ENCODE peak calls at places on chromosomes 13 and 19, in four cellular contexts. One of them, this sample, is unnamed.

GRCh38 chr19:5674734-5675133 is 5.6 kb downstream of the MICOS13 start:
- DNase-seq in A549: no peak
- DNase-seq in K562: no peak
- DNase-seq in HepG2: no peak
- DNase-seq in this sample: no peak

GRCh38 chr13:23567792-23568480 is 2.3 kb upstream of the TNFRSF19 start:
- DNase-seq in K562: no peak
- DNase-seq in A549: no peak
- DNase-seq in HepG2: peak
- DNase-seq in this sample: no peak

GRCh38 chr13:109647046-109647445 is 139.3 kb downstream of the IRS2 start:
- DNase-seq in A549: no peak
- DNase-seq in K562: no peak
- DNase-seq in HepG2: no peak
- DNase-seq in this sample: no peak

GRCh38 chr13:47310376-47310775 is 413.5 kb upstream of the HTR2A start:
- DNase-seq in HepG2: no peak
- DNase-seq in K562: no peak
- DNase-seq in A549: no peak
- DNase-seq in this sample: no peak

GRCh38 chr13:20125129-20125782 is 35.6 kb downstream of the GJA3 start:
- DNase-seq in A549: no peak
- DNase-seq in HepG2: no peak
- DNase-seq in K562: no peak
- DNase-seq in this sample: no peak

GRCh38 chr19:40923934-40924391 is 41.9 kb upstream of the CYP2A7 start:
- DNase-seq in K562: no peak
- DNase-seq in HepG2: no peak
- DNase-seq in A549: no peak
- DNase-seq in this sample: no peak

GRCh38 chr13:73880365-73880764 is 253.8 kb downstream of the KLF12 start:
- DNase-seq in K562: no peak
- DNase-seq in HepG2: no peak
- DNase-seq in A549: no peak
- DNase-seq in this sample: no peak

GRCh38 chr13:101612736-101613135 is 160.3 kb downstream of the ITGBL1 start:
- DNase-seq in A549: no peak
- DNase-seq in K562: peak
- DNase-seq in HepG2: no peak
- DNase-seq in this sample: no peak

GRCh38 chr13:77391475-77391874 is 64.6 kb upstream of the MYCBP2 start:
- DNase-seq in A549: no peak
- DNase-seq in K562: no peak
- DNase-seq in HepG2: no peak
- DNase-seq in this sample: no peak

GRCh38 chr13:59360916-59361315 is 802.8 kb downstream of the DIAPH3 start:
- DNase-seq in K562: no peak
- DNase-seq in A549: no peak
- DNase-seq in HepG2: no peak
- DNase-seq in this sample: no peak

GRCh38 chr13:30071890-30072817 is 221.7 kb upstream of the UBL3 start:
- DNase-seq in K562: no peak
- DNase-seq in A549: no peak
- DNase-seq in HepG2: no peak
- DNase-seq in this sample: no peak

GRCh38 chr19:57171551-57172081 is 4.3 kb upstream of the DUXA start:
- DNase-seq in A549: peak
- DNase-seq in HepG2: peak
- DNase-seq in K562: no peak
- DNase-seq in this sample: peak

GRCh38 chr19:7579182-7579581 is 16.5 kb upstream of the CAMSAP3 start:
- DNase-seq in K562: peak
- DNase-seq in HepG2: no peak
- DNase-seq in A549: no peak
- DNase-seq in this sample: no peak

GRCh38 chr19:43527860-43528622 is 1.0 kb upstream of the ETHE1 start:
- DNase-seq in HepG2: no peak
- DNase-seq in A549: no peak
- DNase-seq in K562: no peak
- DNase-seq in this sample: no peak

GRCh38 chr13:112218416-112218815 is 151.5 kb downstream of the SOX1 start:
- DNase-seq in A549: no peak
- DNase-seq in HepG2: no peak
- DNase-seq in K562: no peak
- DNase-seq in this sample: no peak

GRCh38 chr13:43388282-43389034 is 365.1 kb downstream of the DNAJC15 start:
- DNase-seq in K562: no peak
- DNase-seq in HepG2: no peak
- DNase-seq in A549: no peak
- DNase-seq in this sample: no peak

GRCh38 chr13:109204657-109205056 is 575.2 kb downstream of the MYO16 start:
- DNase-seq in K562: no peak
- DNase-seq in HepG2: no peak
- DNase-seq in A549: no peak
- DNase-seq in this sample: no peak

GRCh38 chr13:44932171-44932849 is 57.0 kb downstream of the NUFIP1 start:
- DNase-seq in HepG2: no peak
- DNase-seq in K562: no peak
- DNase-seq in A549: no peak
- DNase-seq in this sample: no peak

GRCh38 chr13:47463002-47463401 is 538.1 kb downstream of the SUCLA2 start:
- DNase-seq in HepG2: no peak
- DNase-seq in K562: no peak
- DNase-seq in A549: no peak
- DNase-seq in this sample: no peak

GRCh38 chr19:40561947-40562346 is 14.7 kb upstream of the SHKBP1 start:
- DNase-seq in HepG2: no peak
- DNase-seq in K562: no peak
- DNase-seq in A549: no peak
- DNase-seq in this sample: no peak

GRCh38 chr13:28451482-28452217 is 43.3 kb downstream of the FLT1 start:
- DNase-seq in HepG2: no peak
- DNase-seq in K562: peak
- DNase-seq in A549: no peak
- DNase-seq in this sample: peak

GRCh38 chr19:497476-497860 is 1.2 kb downstream of the MADCAM1 start:
- DNase-seq in K562: no peak
- DNase-seq in HepG2: no peak
- DNase-seq in A549: no peak
- DNase-seq in this sample: no peak

GRCh38 chr19:1113278-1113985 is 9.6 kb downstream of the GPX4 start:
- DNase-seq in HepG2: peak
- DNase-seq in K562: peak
- DNase-seq in A549: peak
- DNase-seq in this sample: peak

GRCh38 chr19:14062558-14062855 is 631 bp upstream of the PALM3 start:
- DNase-seq in A549: no peak
- DNase-seq in K562: no peak
- DNase-seq in HepG2: no peak
- DNase-seq in this sample: no peak

GRCh38 chr13:28474491-28475134 is 20.3 kb downstream of the FLT1 start:
- DNase-seq in HepG2: no peak
- DNase-seq in A549: no peak
- DNase-seq in K562: no peak
- DNase-seq in this sample: no peak

GRCh38 chr13:85381082-85381481 is 418.1 kb downstream of the SLITRK6 start:
- DNase-seq in HepG2: no peak
- DNase-seq in K562: no peak
- DNase-seq in A549: no peak
- DNase-seq in this sample: no peak

GRCh38 chr19:8481191-8481590 is 21.2 kb downstream of the PRAM1 start:
- DNase-seq in A549: no peak
- DNase-seq in K562: no peak
- DNase-seq in HepG2: no peak
- DNase-seq in this sample: no peak

GRCh38 chr13:26480246-26480855 is 77.1 kb upstream of the WASF3 start:
- DNase-seq in HepG2: no peak
- DNase-seq in A549: no peak
- DNase-seq in K562: no peak
- DNase-seq in this sample: no peak

GRCh38 chr13:65064967-65065366 is 2165.2 kb downstream of the PCDH9 start:
- DNase-seq in HepG2: no peak
- DNase-seq in K562: no peak
- DNase-seq in A549: no peak
- DNase-seq in this sample: no peak

GRCh38 chr13:60617863-60618733 is 221.1 kb downstream of the TDRD3 start:
- DNase-seq in HepG2: peak
- DNase-seq in A549: no peak
- DNase-seq in K562: peak
- DNase-seq in this sample: peak

GRCh38 chr13:25018729-25019115 is 77.2 kb upstream of the PABPC3 start:
- DNase-seq in HepG2: no peak
- DNase-seq in K562: no peak
- DNase-seq in A549: no peak
- DNase-seq in this sample: peak

GRCh38 chr13:114226088-114226487 is 8.6 kb upstream of the CDC16 start:
- DNase-seq in A549: no peak
- DNase-seq in K562: no peak
- DNase-seq in HepG2: no peak
- DNase-seq in this sample: no peak

DNA sequence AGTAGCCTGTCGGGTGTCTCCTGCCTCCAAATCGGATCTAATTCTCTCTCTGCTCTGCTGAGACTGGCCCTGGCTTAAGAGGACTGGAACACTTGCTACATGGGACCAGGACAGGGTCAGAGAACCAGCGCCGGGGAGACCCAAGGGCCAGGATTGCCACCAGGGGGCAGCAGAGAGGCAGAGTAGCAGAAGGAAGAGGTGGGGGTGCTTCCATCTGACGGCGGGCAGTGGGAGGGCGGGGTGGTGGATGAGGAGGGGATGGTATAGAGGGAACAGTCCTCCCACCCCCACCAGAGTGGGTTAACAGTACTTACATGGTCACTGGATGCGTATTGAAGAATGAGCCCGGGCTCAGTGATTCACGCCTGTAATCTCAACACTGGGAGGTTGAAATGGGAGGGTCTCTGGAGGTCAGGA is 11.9 kb downstream of the SELENOW start:
- DNase-seq in A549: peak
- DNase-seq in HepG2: peak
- DNase-seq in K562: peak
- DNase-seq in this sample: peak
- TF ChIP-seq NR3C1 in A549: no peak
- TF ChIP-seq NR3C1 in HepG2: no peak
- TF ChIP-seq NR3C1 in K562: no peak
- TF ChIP-seq NR3C1 in this sample: no peak

GRCh38 chr13:67231481-67231940 is 1.4 kb upstream of the PCDH9 start:
- DNase-seq in K562: no peak
- DNase-seq in HepG2: no peak
- DNase-seq in A549: no peak
- DNase-seq in this sample: no peak
- TF ChIP-seq ESRRA in K562: no peak
- TF ChIP-seq ESRRA in HepG2: no peak
- TF ChIP-seq ESRRA in A549: no peak
- TF ChIP-seq ESRRA in this sample: no peak

DNA sequence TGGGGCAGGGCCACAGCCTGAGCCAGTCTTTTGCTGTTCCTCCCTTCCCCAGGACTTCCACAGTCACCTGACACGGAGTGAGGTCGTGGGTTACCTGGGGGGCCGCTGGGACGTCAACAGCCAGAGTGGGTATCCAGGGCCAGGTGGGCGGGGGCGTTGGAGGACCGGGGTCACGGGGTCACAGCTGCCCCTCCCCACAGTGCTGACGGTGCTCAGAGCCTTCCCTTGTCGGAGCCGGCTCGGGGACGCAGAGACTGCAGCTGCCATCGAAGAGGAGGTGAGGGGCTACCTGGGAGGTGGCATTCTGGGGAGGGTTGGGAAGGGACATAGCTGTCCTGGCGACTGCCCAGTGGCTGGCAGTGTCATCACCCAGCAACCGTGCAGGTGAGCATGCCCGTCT is 11.5 kb downstream of the MPND start:
- DNase-seq in A549: no peak
- DNase-seq in K562: no peak
- DNase-seq in HepG2: no peak
- DNase-seq in this sample: no peak
- TF ChIP-seq NR3C1 in A549: no peak
- TF ChIP-seq NR3C1 in K562: no peak
- TF ChIP-seq NR3C1 in HepG2: no peak
- TF ChIP-seq NR3C1 in this sample: no peak

GRCh38 chr13:94209110-94209509 is 270.4 kb downstream of the DCT start:
- DNase-seq in HepG2: no peak
- DNase-seq in A549: no peak
- DNase-seq in K562: no peak
- DNase-seq in this sample: no peak

GRCh38 chr13:94205896-94206295 is 273.6 kb downstream of the DCT start:
- DNase-seq in K562: no peak
- DNase-seq in HepG2: no peak
- DNase-seq in A549: no peak
- DNase-seq in this sample: no peak

GRCh38 chr13:94214979-94215378 is 264.5 kb downstream of the DCT start:
- DNase-seq in A549: no peak
- DNase-seq in HepG2: no peak
- DNase-seq in K562: no peak
- DNase-seq in this sample: no peak

DNA sequence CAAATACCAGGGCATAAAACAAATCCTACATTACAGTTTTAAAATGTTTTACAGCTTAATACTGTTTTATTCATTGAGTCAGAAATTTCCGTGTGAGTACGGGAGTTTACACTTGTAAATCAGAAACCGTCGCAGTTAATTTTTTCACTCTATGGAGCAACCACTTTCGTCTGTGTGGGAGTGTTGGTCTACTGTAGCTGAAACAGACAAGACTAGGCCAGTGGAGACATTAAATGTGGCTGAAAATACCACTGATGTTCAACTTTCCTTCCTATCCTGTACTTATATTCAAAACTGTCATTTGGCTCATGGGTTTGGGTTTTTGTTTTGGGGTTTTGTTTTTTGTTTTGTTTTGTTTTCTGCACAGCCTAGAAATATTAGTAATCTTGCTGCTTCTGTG is 268.7 kb downstream of the DCT start:
- DNase-seq in HepG2: no peak
- DNase-seq in K562: no peak
- DNase-seq in A549: no peak
- DNase-seq in this sample: no peak
- TF ChIP-seq ESRRA in HepG2: no peak
- TF ChIP-seq ESRRA in K562: no peak
- TF ChIP-seq ESRRA in A549: no peak
- TF ChIP-seq ESRRA in this sample: no peak

GRCh38 chr13:50720856-50721663 is 122.4 kb downstream of the DLEU7 start:
- DNase-seq in HepG2: no peak
- DNase-seq in K562: no peak
- DNase-seq in A549: no peak
- DNase-seq in this sample: no peak
- TF ChIP-seq NR3C1 in HepG2: no peak
- TF ChIP-seq NR3C1 in K562: no peak
- TF ChIP-seq NR3C1 in A549: no peak
- TF ChIP-seq NR3C1 in this sample: no peak